ENCODE peak calls at places on chromosomes 16 and 17, in eight cellular contexts. G, S, A, L, I, Z, X and B are unnamed samples.

GRCh38 chr16:14193316-14193871 is 122.3 kb downstream of the MRTFB start:
- DNase-seq in G (no peak), S (no peak), A (no peak), L (no peak), I (no peak), Z (no peak), X (no peak), B (no peak)

GRCh38 chr17:78276499-78276898 is 45.1 kb downstream of the TMEM235 start:
- DNase-seq in G (no peak), S (no peak), A (no peak), L (no peak), I (no peak), Z (no peak), X (no peak), B (no peak)

GRCh38 chr16:75624921-75625334 is 1.8 kb upstream of the ADAT1 start:
- DNase-seq in G (no peak), S (no peak), A (no peak), L (no peak), I (no peak), Z (no peak), X (no peak), B (no peak)

GRCh38 chr17:50262001-50262794 is 12.1 kb upstream of the TMEM92 start:
- DNase-seq in G (no peak), S (no peak), A (no peak), L (peak; percentile 32), I (no peak), Z (no peak), X (no peak), B (no peak)

GRCh38 chr17:36182176-36183000 is 6.0 kb upstream of the TBC1D3B start:
- DNase-seq in G (peak; percentile 52), S (no peak), A (peak; percentile 19), L (peak; percentile 88), I (no peak), Z (no peak), X (peak; percentile 49), B (no peak)

GRCh38 chr16:1823821-1824220 is 2.8 kb downstream of the HAGH start:
- DNase-seq in G (no peak), S (no peak), A (peak; percentile 46), L (no peak), I (no peak), Z (no peak), X (no peak), B (peak; percentile 46)

GRCh38 chr16:86220552-86220951 is 289.8 kb upstream of the FOXF1 start:
- DNase-seq in G (no peak), S (no peak), A (peak; percentile 2), L (no peak), I (no peak), Z (no peak), X (no peak), B (no peak)

GRCh38 chr17:82367724-82368524 is 3.6 kb upstream of the UTS2R start:
- DNase-seq in G (no peak), S (no peak), A (no peak), L (no peak), I (no peak), Z (no peak), X (no peak), B (no peak)

GRCh38 chr17:1047177-1047885 is 50.4 kb downstream of the TIMM22 start:
- DNase-seq in G (peak; percentile 72), S (no peak), A (no peak), L (peak; percentile 64), I (no peak), Z (no peak), X (no peak), B (peak; percentile 86)

GRCh38 chr17:3800362-3801042 is 486 bp downstream of the ITGAE start:
- DNase-seq in G (no peak), S (no peak), A (no peak), L (no peak), I (no peak), Z (no peak), X (no peak), B (no peak)

GRCh38 chr16:49415083-49415482 is 41.5 kb downstream of the C16orf78 start:
- DNase-seq in G (no peak), S (no peak), A (no peak), L (no peak), I (no peak), Z (no peak), X (no peak), B (no peak)

GRCh38 chr17:40648326-40648968 is 829 bp upstream of the SMARCE1 start:
- DNase-seq in G (peak; percentile 38), S (no peak), A (no peak), L (no peak), I (no peak), Z (peak; percentile 13), X (no peak), B (peak; percentile 25)

GRCh38 chr17:76414334-76415295 is 30.2 kb downstream of the SPHK1 start:
- DNase-seq in G (peak; percentile 88), S (no peak), A (peak; percentile 51), L (peak; percentile 89), I (no peak), Z (no peak), X (no peak), B (no peak)

GRCh38 chr17:78641243-78641642 is 64.0 kb upstream of the DNAH17 start:
- DNase-seq in G (no peak), S (no peak), A (no peak), L (no peak), I (no peak), Z (no peak), X (no peak), B (no peak)

GRCh38 chr17:17347234-17347955 is 44.2 kb downstream of the NT5M start:
- DNase-seq in G (no peak), S (no peak), A (no peak), L (no peak), I (no peak), Z (no peak), X (no peak), B (no peak)

GRCh38 chr16:4209657-4210056 is 32.2 kb downstream of the SRL start:
- DNase-seq in G (no peak), S (no peak), A (no peak), L (no peak), I (no peak), Z (no peak), X (no peak), B (no peak)

GRCh38 chr16:28538733-28539596 is at the start of gene NUPR1:
- DNase-seq in G (peak; percentile 88), S (peak; percentile 97), A (peak; percentile 96), L (peak; percentile 95), I (no peak), Z (peak; percentile 99), X (no peak), B (no peak)

GRCh38 chr16:31868701-31869167 is 4.9 kb upstream of the ZNF267 start:
- DNase-seq in G (peak; percentile 63), S (peak; percentile 88), A (peak; percentile 87), L (peak; percentile 81), I (peak; percentile 72), Z (peak; percentile 66), X (peak; percentile 75), B (peak; percentile 23)

GRCh38 chr17:48757524-48757961 is 29.0 kb upstream of the HOXB13 start:
- DNase-seq in G (no peak), S (peak; percentile 50), A (no peak), L (no peak), I (no peak), Z (no peak), X (no peak), B (no peak)

GRCh38 chr17:45228985-45229517 is 7.4 kb downstream of the FMNL1 start:
- DNase-seq in G (peak; percentile 85), S (peak; percentile 76), A (peak; percentile 50), L (peak; percentile 91), I (peak; percentile 64), Z (peak; percentile 83), X (no peak), B (no peak)

GRCh38 chr17:48259710-48260291 is 152.2 kb downstream of the SNX11 start:
- DNase-seq in G (no peak), S (peak; percentile 46), A (peak; percentile 26), L (no peak), I (no peak), Z (no peak), X (no peak), B (no peak)

GRCh38 chr17:36534117-36534880 is at the start of gene MYO19:
- DNase-seq in G (peak; percentile 67), S (peak; percentile 81), A (peak; percentile 70), L (peak; percentile 91), I (peak; percentile 29), Z (peak; percentile 75), X (peak; percentile 60), B (no peak)

GRCh38 chr16:72013389-72013788 is 4.8 kb downstream of the DHODH start:
- DNase-seq in G (no peak), S (no peak), A (no peak), L (peak; percentile 88), I (no peak), Z (peak; percentile 66), X (no peak), B (no peak)

GRCh38 chr16:11668590-11669379 is 530 bp downstream of the SNN start:
- DNase-seq in G (peak; percentile 53), S (no peak), A (no peak), L (peak; percentile 83), I (no peak), Z (peak; percentile 42), X (no peak), B (no peak)

GRCh38 chr16:76777721-76778120 is 413.3 kb upstream of the MON1B start:
- DNase-seq in G (no peak), S (no peak), A (no peak), L (no peak), I (no peak), Z (no peak), X (no peak), B (no peak)

GRCh38 chr17:43992641-43993040 is 11.8 kb upstream of the NAGS start:
- DNase-seq in G (no peak), S (no peak), A (no peak), L (no peak), I (no peak), Z (no peak), X (no peak), B (no peak)
- TF ChIP-seq CTCF in G (no peak), S (no peak), A (no peak), L (no peak), I (no peak), Z (no peak), X (no peak), B (no peak)

GRCh38 chr16:84647830-84648594 is at the start of gene KLHL36:
- DNase-seq in G (peak; percentile 77), S (peak; percentile 70), A (peak; percentile 52), L (peak; percentile 89), I (peak; percentile 63), Z (peak; percentile 36), X (peak; percentile 38), B (peak; percentile 57)
- TF ChIP-seq CTCF in G (no peak), S (no peak), A (no peak), L (no peak), I (no peak), Z (no peak), X (peak; percentile 6), B (no peak)

GRCh38 chr17:42577532-42578281 is at the start of gene PSMC3IP:
- DNase-seq in G (peak; percentile 95), S (peak; percentile 98), A (peak; percentile 95), L (peak; percentile 98), I (peak; percentile 85), Z (peak; percentile 94), X (peak; percentile 81), B (peak; percentile 96)
- TF ChIP-seq CTCF in G (peak; percentile 59), S (no peak), A (no peak), L (no peak), I (peak; percentile 53), Z (no peak), X (peak; percentile 38), B (peak; percentile 42)

DNA sequence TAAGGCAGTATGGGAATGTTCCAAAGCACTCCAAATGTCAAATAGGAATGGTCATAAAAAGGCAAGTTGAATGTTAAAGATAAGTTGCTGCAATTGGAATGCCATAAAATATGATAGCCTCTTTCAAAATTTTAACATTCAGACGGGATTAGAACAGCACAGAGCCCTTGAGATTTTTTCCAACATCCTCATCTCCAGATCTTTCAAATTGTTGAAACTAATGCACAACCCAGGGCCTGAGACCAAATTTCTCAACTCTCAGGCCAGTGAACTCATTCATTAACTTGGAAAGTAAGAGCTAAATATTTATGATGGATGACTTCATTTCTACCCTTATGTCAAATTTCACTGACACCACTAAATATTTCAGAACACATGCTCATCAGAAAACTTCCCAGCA is 346.5 kb upstream of the XYLT1 start:
- DNase-seq in G (no peak), S (no peak), A (no peak), L (no peak), I (no peak), Z (no peak), X (no peak), B (no peak)
- TF ChIP-seq CTCF in G (no peak), S (no peak), A (no peak), L (no peak), I (no peak), Z (no peak), X (no peak), B (no peak)